ENCODE peak calls at places on chromosome X, in four cellular contexts. G is adrenal gland, X is hepatocyte, C is astrocyte of the hippocampus. U is an unnamed sample.

GRCh38 chrX:47232803-47233332 is at the start of gene USP11:
- DNase-seq in X (peak), C (peak), G (no peak), U (no peak)

GRCh38 chrX:23742174-23742692 is 843 bp downstream of the ACOT9 start:
- DNase-seq in X (peak), G (peak), C (peak), U (peak)

GRCh38 chrX:18899796-18900380 is 84.0 kb downstream of the PHKA2 start:
- DNase-seq in C (peak), X (peak), G (no peak), U (no peak)

GRCh38 chrX:11664211-11664888 is 1.4 kb downstream of the ARHGAP6 start:
- DNase-seq in G (no peak), C (peak), X (peak), U (no peak)

GRCh38 chrX:134694333-134694925 is 36.2 kb upstream of the PLAC1 start:
- DNase-seq in X (no peak), G (no peak), C (no peak), U (no peak)

GRCh38 chrX:132257116-132257515 is 37.9 kb upstream of the RAP2C start:
- DNase-seq in C (peak), X (no peak), G (no peak), U (no peak)

GRCh38 chrX:117959045-117959444 is 157.6 kb downstream of the KLHL13 start:
- DNase-seq in G (no peak), X (no peak), C (no peak), U (no peak)

GRCh38 chrX:307261-308111 is 11.1 kb downstream of the GTPBP6 start:
- DNase-seq in C (no peak), G (no peak), X (no peak), U (no peak)

GRCh38 chrX:4263005-4263404 is 549.6 kb upstream of the PRKX start:
- DNase-seq in C (no peak), X (peak), G (no peak), U (no peak)

GRCh38 chrX:45668686-45669443 is 468.2 kb upstream of the DIPK2B start:
- DNase-seq in C (peak), G (no peak), X (no peak), U (no peak)

GRCh38 chrX:48649109-48649508 is 34.5 kb upstream of the WAS start:
- DNase-seq in G (no peak), X (no peak), C (no peak), U (no peak)

GRCh38 chrX:71450433-71451106 is 82.3 kb upstream of the OGT start:
- DNase-seq in G (no peak), C (no peak), X (no peak), U (no peak)

GRCh38 chrX:47174376-47174775 is 19.3 kb upstream of the UBA1 start:
- DNase-seq in G (no peak), X (no peak), C (no peak), U (no peak)

GRCh38 chrX:53882331-53882730 is 161.9 kb downstream of the PHF8 start:
- DNase-seq in C (peak), X (peak), G (no peak), U (no peak)

GRCh38 chrX:30301203-30301602 is 8.0 kb downstream of the NR0B1 start:
- DNase-seq in G (no peak), C (no peak), X (no peak), U (no peak)

GRCh38 chrX:139194571-139195280 is 335.8 kb upstream of the F9 start:
- DNase-seq in X (peak), C (peak), G (no peak), U (no peak)

GRCh38 chrX:30570505-30570904 is 7.1 kb downstream of the TASL start:
- DNase-seq in X (peak), C (peak), G (no peak), U (no peak)

GRCh38 chrX:100654256-100654655 is 10.3 kb downstream of the SRPX2 start:
- DNase-seq in X (peak), C (peak), G (no peak), U (peak)

GRCh38 chrX:118574666-118575065 is 79.1 kb downstream of the DOCK11 start:
- DNase-seq in C (no peak), G (no peak), X (peak), U (no peak)

GRCh38 chrX:132414404-132414803 is 74.4 kb downstream of the MBNL3 start:
- DNase-seq in C (no peak), X (no peak), G (no peak), U (no peak)

GRCh38 chrX:154083134-154083517 is 14.4 kb downstream of the MECP2 start:
- DNase-seq in G (no peak), C (no peak), X (no peak), U (no peak)

GRCh38 chrX:132774312-132774711 is 184.1 kb downstream of the HS6ST2 start:
- DNase-seq in C (peak), G (no peak), X (peak), U (no peak)

GRCh38 chrX:72101597-72102037 is 30.1 kb downstream of the RTL5 start:
- DNase-seq in G (no peak), C (no peak), X (no peak), U (no peak)

GRCh38 chrX:135688137-135688536 is 25.3 kb upstream of the CT45A1 start:
- DNase-seq in G (no peak), X (no peak), C (no peak), U (no peak)

GRCh38 chrX:110241816-110242215 is 76.1 kb downstream of the AMMECR1 start:
- DNase-seq in C (peak), G (no peak), X (no peak), U (peak)

GRCh38 chrX:120549483-120550452 is 11.0 kb downstream of the CUL4B start:
- DNase-seq in C (peak), X (peak), G (peak), U (no peak)

GRCh38 chrX:120564925-120565324 is 4.2 kb upstream of the CUL4B start:
- DNase-seq in X (no peak), C (no peak), G (no peak), U (no peak)

GRCh38 chrX:9532349-9532748 is 67.5 kb downstream of the TBL1X start:
- DNase-seq in G (no peak), X (no peak), C (peak), U (no peak)

GRCh38 chrX:11756354-11757318 is 1.4 kb upstream of the MSL3 start:
- DNase-seq in C (peak), G (no peak), X (peak), U (no peak)

GRCh38 chrX:47815901-47816845 is 20.5 kb upstream of the ZNF81 start:
- DNase-seq in G (no peak), X (no peak), C (peak), U (peak)

U was measured in colonic mucosa.